ENCODE peak calls at places on chromosomes 6 and 20, in five cellular contexts. One of them, this sample, is unnamed.

GRCh38 chr20:44967207-44967807 is 995 bp downstream of the STK4 start:
- DNase-seq in spleen: no peak
- DNase-seq in IMR-90: no peak
- DNase-seq in fibroblast of lung: no peak
- DNase-seq in body of pancreas: no peak
- DNase-seq in this sample: no peak

GRCh38 chr6:125301435-125302391 is at the start of gene HDDC2:
- DNase-seq in spleen: peak; percentile 94
- DNase-seq in IMR-90: peak; percentile 73
- DNase-seq in fibroblast of lung: peak; percentile 69
- DNase-seq in body of pancreas: peak; percentile 67
- DNase-seq in this sample: peak; percentile 30

GRCh38 chr6:170045563-170045960 is 245.3 kb downstream of the DLL1 start:
- DNase-seq in spleen: peak; percentile 65
- DNase-seq in IMR-90: no peak
- DNase-seq in fibroblast of lung: no peak
- DNase-seq in body of pancreas: no peak
- DNase-seq in this sample: no peak

GRCh38 chr6:29666826-29667130 is 9.9 kb downstream of the MOG start:
- DNase-seq in spleen: no peak
- DNase-seq in IMR-90: no peak
- DNase-seq in fibroblast of lung: no peak
- DNase-seq in body of pancreas: no peak
- DNase-seq in this sample: no peak

GRCh38 chr6:44059359-44060342 is 67.6 kb downstream of the MRPL14 start:
- DNase-seq in spleen: no peak
- DNase-seq in IMR-90: peak; percentile 59
- DNase-seq in fibroblast of lung: peak; percentile 88
- DNase-seq in body of pancreas: no peak
- DNase-seq in this sample: no peak

GRCh38 chr6:46925563-46926253 is 4.0 kb upstream of the ADGRF5 start:
- DNase-seq in spleen: no peak
- DNase-seq in IMR-90: peak; percentile 35
- DNase-seq in fibroblast of lung: peak; percentile 67
- DNase-seq in body of pancreas: peak; percentile 69
- DNase-seq in this sample: no peak

GRCh38 chr6:25726122-25726911 is 28.2 kb upstream of the SLC17A4 start:
- DNase-seq in spleen: no peak
- DNase-seq in IMR-90: no peak
- DNase-seq in fibroblast of lung: no peak
- DNase-seq in body of pancreas: no peak
- DNase-seq in this sample: no peak

GRCh38 chr20:62381202-62381797 is 5.6 kb upstream of the RPS21 start:
- DNase-seq in spleen: no peak
- DNase-seq in IMR-90: peak; percentile 76
- DNase-seq in fibroblast of lung: no peak
- DNase-seq in body of pancreas: no peak
- DNase-seq in this sample: no peak

GRCh38 chr6:16338577-16339262 is 100.3 kb downstream of the GMPR start:
- DNase-seq in spleen: no peak
- DNase-seq in IMR-90: peak; percentile 100
- DNase-seq in fibroblast of lung: peak; percentile 99
- DNase-seq in body of pancreas: peak; percentile 30
- DNase-seq in this sample: no peak

GRCh38 chr6:2952557-2953095 is 18.7 kb downstream of the SERPINB6 start:
- DNase-seq in spleen: peak; percentile 88
- DNase-seq in IMR-90: peak; percentile 91
- DNase-seq in fibroblast of lung: peak; percentile 87
- DNase-seq in body of pancreas: peak; percentile 78
- DNase-seq in this sample: peak; percentile 67

GRCh38 chr20:14925286-14925685 is 587.9 kb upstream of the FLRT3 start:
- DNase-seq in spleen: no peak
- DNase-seq in IMR-90: no peak
- DNase-seq in fibroblast of lung: peak; percentile 29
- DNase-seq in body of pancreas: no peak
- DNase-seq in this sample: no peak

GRCh38 chr6:117167520-117168271 is 97.7 kb upstream of the VGLL2 start:
- DNase-seq in spleen: no peak
- DNase-seq in IMR-90: peak; percentile 2
- DNase-seq in fibroblast of lung: no peak
- DNase-seq in body of pancreas: peak; percentile 14
- DNase-seq in this sample: no peak

GRCh38 chr6:151044465-151045441 is 179.3 kb downstream of the MTHFD1L start:
- DNase-seq in spleen: peak; percentile 66
- DNase-seq in IMR-90: peak; percentile 93
- DNase-seq in fibroblast of lung: peak; percentile 93
- DNase-seq in body of pancreas: peak; percentile 96
- DNase-seq in this sample: no peak
- H3K27ac ChIP-seq in spleen: peak overlapping the region; percentile 77
- H3K27ac ChIP-seq in IMR-90: peak overlapping the region; percentile 80
- H3K27ac ChIP-seq in fibroblast of lung: peak overlapping the region; percentile 78
- H3K27ac ChIP-seq in body of pancreas: peak overlapping the region; percentile 95
- H3K27ac ChIP-seq in this sample: no peak overlapping the region

DNA sequence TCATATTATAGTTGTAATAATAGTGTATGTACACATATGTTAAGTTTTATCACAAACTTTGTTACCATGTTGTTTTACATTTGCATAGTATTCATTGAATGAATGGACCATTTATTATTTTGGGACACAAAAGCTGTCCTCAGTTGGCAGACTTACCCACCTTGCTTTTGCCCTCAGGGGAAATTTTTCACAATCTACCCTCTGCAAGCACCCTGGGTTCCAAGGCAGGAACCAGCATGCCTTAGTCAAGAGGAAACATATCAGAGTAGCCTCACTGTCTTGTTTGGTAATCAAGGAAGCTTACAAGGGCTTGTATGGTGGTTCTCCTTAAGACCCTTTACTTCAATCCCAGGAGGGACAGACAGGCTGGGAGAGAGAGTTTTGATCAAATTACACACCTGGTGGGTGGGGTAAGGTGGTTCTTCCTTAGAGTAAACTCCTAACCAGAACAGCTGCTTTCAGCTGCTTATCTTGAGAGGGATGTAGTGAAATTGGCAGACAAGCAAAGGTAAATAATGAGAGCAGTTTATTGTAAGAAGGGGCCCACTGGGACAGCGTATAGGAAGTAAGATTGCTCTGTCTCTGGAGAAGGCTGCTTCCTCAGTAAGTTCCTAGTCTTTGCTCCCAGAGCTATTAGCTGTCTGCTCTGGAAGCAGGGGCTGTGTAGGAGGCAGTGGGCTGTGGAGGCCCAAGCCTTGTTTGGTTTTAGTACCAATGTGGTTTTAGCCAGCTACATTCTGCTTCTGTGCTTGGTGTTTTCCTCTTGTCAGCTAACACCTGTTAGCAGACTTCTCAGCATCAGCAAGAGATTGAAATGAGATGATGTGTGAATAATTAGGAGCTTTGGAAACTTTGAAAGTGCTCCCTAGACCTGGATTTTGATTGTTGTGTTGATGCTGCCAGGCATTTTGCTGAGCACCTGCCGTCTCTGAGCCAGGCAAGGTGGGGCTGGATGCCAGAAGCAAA is 31.1 kb downstream of the BRPF3 start:
- DNase-seq in spleen: no peak
- DNase-seq in IMR-90: no peak
- DNase-seq in fibroblast of lung: no peak
- DNase-seq in body of pancreas: no peak
- DNase-seq in this sample: no peak
- H3K27ac ChIP-seq in spleen: no peak overlapping the region
- H3K27ac ChIP-seq in IMR-90: no peak overlapping the region
- H3K27ac ChIP-seq in fibroblast of lung: no peak overlapping the region
- H3K27ac ChIP-seq in body of pancreas: no peak overlapping the region
- H3K27ac ChIP-seq in this sample: no peak overlapping the region

GRCh38 chr20:32796383-32797159 is 23.2 kb upstream of the MAPRE1 start:
- DNase-seq in spleen: no peak
- DNase-seq in IMR-90: no peak
- DNase-seq in fibroblast of lung: no peak
- DNase-seq in body of pancreas: no peak
- DNase-seq in this sample: no peak
- H3K27ac ChIP-seq in spleen: no peak overlapping the region
- H3K27ac ChIP-seq in IMR-90: no peak overlapping the region
- H3K27ac ChIP-seq in fibroblast of lung: no peak overlapping the region
- H3K27ac ChIP-seq in body of pancreas: no peak overlapping the region
- H3K27ac ChIP-seq in this sample: no peak overlapping the region

DNA sequence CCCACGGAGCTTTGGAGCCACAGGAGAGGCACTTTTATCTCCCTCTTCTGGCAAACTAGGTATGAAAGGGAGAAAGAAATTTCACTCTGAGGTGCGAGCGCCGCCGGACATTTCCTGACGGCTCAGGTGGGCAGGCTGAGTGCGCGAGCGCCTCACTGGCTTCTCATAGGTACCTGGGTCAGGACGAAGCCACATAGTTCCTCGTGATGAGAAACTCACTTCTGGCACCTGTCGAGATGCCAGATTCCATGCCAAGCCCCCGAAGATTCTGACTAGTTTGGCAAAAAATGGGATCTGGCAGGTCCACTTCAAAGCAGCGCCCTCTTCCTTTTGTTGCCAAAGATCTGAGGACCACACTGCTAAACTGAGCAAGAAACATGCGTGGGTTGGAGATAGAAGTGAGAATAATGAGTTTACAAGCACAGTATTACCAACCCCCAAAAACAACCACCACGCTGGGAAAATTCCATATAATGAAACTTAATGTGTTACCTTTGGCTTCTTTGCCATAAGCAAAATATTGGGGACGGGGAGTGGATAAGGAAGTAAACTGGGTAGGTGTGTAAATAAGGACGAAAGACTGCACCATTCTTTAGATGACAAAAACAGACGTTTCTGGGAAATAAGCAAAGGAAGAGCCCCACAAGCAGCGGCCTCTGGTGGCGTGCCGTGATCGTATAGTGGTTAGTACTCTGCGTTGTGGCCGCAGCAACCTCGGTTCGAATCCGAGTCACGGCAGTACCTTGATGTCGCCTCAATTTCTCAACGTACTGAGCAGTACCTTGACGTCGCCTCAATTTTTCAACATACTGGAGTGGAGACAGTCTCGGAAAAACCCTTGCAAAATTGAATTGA is 89.8 kb upstream of the PRSS16 start:
- DNase-seq in spleen: peak; percentile 91
- DNase-seq in IMR-90: peak; percentile 77
- DNase-seq in fibroblast of lung: peak; percentile 68
- DNase-seq in body of pancreas: peak; percentile 67
- DNase-seq in this sample: peak; percentile 47
- H3K27ac ChIP-seq in spleen: peak overlapping the region; percentile 72
- H3K27ac ChIP-seq in IMR-90: no peak overlapping the region
- H3K27ac ChIP-seq in fibroblast of lung: no peak overlapping the region
- H3K27ac ChIP-seq in body of pancreas: no peak overlapping the region
- H3K27ac ChIP-seq in this sample: no peak overlapping the region

DNA sequence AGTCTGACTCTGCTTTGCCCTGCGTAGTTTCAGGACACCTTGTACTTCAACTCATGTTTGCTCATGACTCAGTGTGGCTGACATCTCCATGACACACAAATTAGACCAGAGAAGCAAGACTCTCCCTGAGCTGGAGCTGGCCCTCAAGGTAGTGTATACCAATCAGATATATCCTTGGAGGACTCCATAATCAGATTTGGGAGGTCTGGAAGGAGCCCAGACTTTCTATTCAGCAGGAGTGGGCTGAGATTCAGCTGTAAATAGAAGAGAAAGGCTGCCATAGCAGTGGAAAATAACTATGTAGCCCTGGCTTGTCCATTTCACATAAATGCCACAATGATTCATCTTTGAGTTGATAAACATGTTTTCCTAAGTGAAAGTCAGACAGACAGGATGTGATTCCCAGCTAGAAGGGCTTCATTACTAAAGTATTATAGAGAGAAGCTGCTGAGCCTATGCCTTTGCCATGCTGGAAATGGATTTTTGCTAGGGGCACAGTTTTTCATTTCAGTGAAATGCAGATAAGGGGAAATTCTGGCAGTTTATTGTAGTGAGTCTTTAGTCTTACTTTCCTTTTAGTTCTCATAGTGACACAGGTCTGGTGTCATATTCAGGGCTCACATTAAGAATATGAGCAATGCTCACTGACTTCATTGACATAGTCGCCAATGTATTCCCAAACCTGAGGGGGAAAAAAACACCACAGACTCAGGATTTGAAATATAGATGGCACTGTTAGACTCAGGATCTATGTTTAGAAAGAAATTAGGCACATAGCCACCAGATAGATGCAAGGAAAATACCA is 95.3 kb downstream of the CLVS2 start:
- DNase-seq in spleen: no peak
- DNase-seq in IMR-90: no peak
- DNase-seq in fibroblast of lung: peak; percentile 55
- DNase-seq in body of pancreas: no peak
- DNase-seq in this sample: no peak
- H3K27ac ChIP-seq in spleen: no peak overlapping the region
- H3K27ac ChIP-seq in IMR-90: no peak overlapping the region
- H3K27ac ChIP-seq in fibroblast of lung: no peak overlapping the region
- H3K27ac ChIP-seq in body of pancreas: no peak overlapping the region
- H3K27ac ChIP-seq in this sample: no peak overlapping the region

DNA sequence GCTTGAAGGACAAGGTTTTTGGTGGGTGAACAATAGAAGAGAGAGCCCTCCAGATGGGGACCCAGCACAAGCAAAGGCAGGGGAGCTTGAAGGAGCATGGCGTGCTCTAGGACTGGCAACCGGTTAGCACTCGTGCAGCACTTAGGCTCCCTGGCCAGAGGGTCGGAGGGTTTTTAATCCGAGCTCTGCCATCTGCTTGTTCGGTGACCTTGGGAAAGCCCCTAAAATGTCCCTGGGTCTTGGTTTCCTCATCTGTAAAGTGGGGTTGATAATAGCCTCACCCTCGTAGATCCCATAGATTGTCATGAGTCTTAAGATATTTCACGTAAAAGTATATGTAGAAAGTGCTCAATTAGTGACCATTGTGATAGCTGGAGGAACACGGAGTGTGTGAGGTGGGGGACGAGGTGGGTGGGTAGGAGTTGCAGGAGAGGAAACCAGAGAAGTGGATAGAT is 16.6 kb upstream of the HCK start:
- DNase-seq in spleen: no peak
- DNase-seq in IMR-90: no peak
- DNase-seq in fibroblast of lung: no peak
- DNase-seq in body of pancreas: no peak
- DNase-seq in this sample: no peak
- H3K27ac ChIP-seq in spleen: peak overlapping the region; percentile 91
- H3K27ac ChIP-seq in IMR-90: no peak overlapping the region
- H3K27ac ChIP-seq in fibroblast of lung: no peak overlapping the region
- H3K27ac ChIP-seq in body of pancreas: no peak overlapping the region
- H3K27ac ChIP-seq in this sample: no peak overlapping the region